ENCODE peak calls at places on chromosome 17, in eight cellular contexts. W is activated CD4-positive, alpha-beta T cell treated with anti-CD3 and anti-CD28 coated beads, Interleukin-2, amount 10 ng/mL, durations not matched to agents 24 days and 14 days; L is RPMI7951; A is HuH-7.5; G is mesothelial cell of epicardium; P is GOT3; Q is H54; J is pancreas. M is an unnamed sample.

GRCh38 chr17:77875881-77876509 is 82.5 kb upstream of the TNRC6C start:
- DNase-seq in J (no peak), W (no peak), G (no peak), A (no peak), L (peak), Q (peak), P (no peak), M (no peak)

GRCh38 chr17:49414622-49415350 is at the start of gene PHB1:
- DNase-seq in L (peak), A (peak), J (peak), G (peak), Q (peak), W (peak), P (peak), M (peak)

GRCh38 chr17:2405247-2405926 is 4.5 kb upstream of the MNT start:
- DNase-seq in A (no peak), P (peak), J (peak), G (no peak), W (no peak), Q (no peak), L (peak), M (peak)

GRCh38 chr17:6509295-6509771 is 47.0 kb downstream of the PITPNM3 start:
- DNase-seq in J (peak), G (no peak), Q (no peak), W (no peak), A (no peak), L (no peak), P (no peak), M (no peak)

GRCh38 chr17:18182978-18183333 is 672 bp upstream of the ALKBH5 start:
- DNase-seq in Q (peak), A (peak), L (peak), P (peak), J (peak), G (peak), W (peak), M (peak)

GRCh38 chr17:54864636-54865420 is 35.8 kb upstream of the TOM1L1 start:
- DNase-seq in L (no peak), P (no peak), W (no peak), Q (no peak), G (no peak), A (no peak), J (no peak), M (no peak)

GRCh38 chr17:79026345-79027273 is 2.6 kb downstream of the C1QTNF1 start:
- DNase-seq in J (peak), P (no peak), L (peak), Q (peak), G (no peak), W (no peak), A (peak), M (no peak)

GRCh38 chr17:77928519-77929179 is 29.9 kb upstream of the TNRC6C start:
- DNase-seq in G (no peak), Q (no peak), L (no peak), P (no peak), J (no peak), W (no peak), A (no peak), M (no peak)

GRCh38 chr17:50872710-50873424 is 6.7 kb upstream of the TOB1 start:
- DNase-seq in W (peak), G (no peak), L (peak), P (no peak), Q (no peak), J (no peak), A (no peak), M (no peak)

GRCh38 chr17:9291912-9292562 is 270.7 kb downstream of the NTN1 start:
- DNase-seq in A (peak), L (no peak), P (no peak), G (no peak), J (peak), Q (peak), W (peak), M (no peak)

GRCh38 chr17:427327-427726 is 74.7 kb upstream of the RPH3AL start:
- DNase-seq in W (no peak), J (no peak), Q (no peak), P (no peak), L (no peak), G (no peak), A (no peak), M (no peak)

GRCh38 chr17:65683428-65683827 is 122.0 kb upstream of the AXIN2 start:
- DNase-seq in A (no peak), P (no peak), G (no peak), L (no peak), J (no peak), W (no peak), Q (no peak), M (no peak)

GRCh38 chr17:6894206-6894528 is 62.6 kb upstream of the TEKT1 start:
- DNase-seq in P (no peak), L (no peak), W (peak), G (no peak), J (no peak), Q (no peak), A (no peak), M (no peak)

GRCh38 chr17:2695961-2696760 is 15.4 kb downstream of the CLUH start:
- DNase-seq in L (no peak), P (no peak), G (no peak), A (no peak), J (peak), W (no peak), Q (no peak), M (no peak)

GRCh38 chr17:76909971-76910760 is 42.0 kb downstream of the MGAT5B start:
- DNase-seq in P (no peak), J (peak), A (peak), G (peak), Q (peak), W (peak), L (no peak), M (no peak)

GRCh38 chr17:76138896-76139248 is 2.2 kb downstream of the FOXJ1 start:
- DNase-seq in L (no peak), J (no peak), W (no peak), Q (no peak), P (no peak), G (no peak), A (no peak), M (no peak)

M was measured in amniotic stem cell.